ENCODE peak calls at places on chromosome 19, in four cellular contexts. Z, C, A and L are unnamed samples.

GRCh38 chr19:17125052-17125727 is 49.6 kb downstream of the MYO9B start:
- DNase-seq in Z (no peak), A (peak; percentile 50), C (no peak), L (no peak)

GRCh38 chr19:18328340-18329034 is 5.6 kb upstream of the LSM4 start:
- DNase-seq in C (peak; percentile 80), Z (peak; percentile 94), A (peak; percentile 98), L (peak; percentile 89)

GRCh38 chr19:5138606-5139594 is 170.0 kb downstream of the KDM4B start:
- DNase-seq in A (no peak), Z (no peak), C (no peak), L (no peak)

GRCh38 chr19:12689581-12690216 is 1.9 kb downstream of the GNG14 start:
- DNase-seq in C (no peak), Z (no peak), A (no peak), L (no peak)

GRCh38 chr19:12628040-12629022 is 17.6 kb downstream of the ZNF791 start:
- DNase-seq in C (no peak), A (no peak), Z (no peak), L (no peak)

GRCh38 chr19:1864480-1865171 is 1.2 kb upstream of the KLF16 start:
- DNase-seq in Z (no peak), C (no peak), A (no peak), L (peak; percentile 60)

GRCh38 chr19:45470147-45471081 is 2.6 kb downstream of the FOSB start:
- DNase-seq in Z (no peak), C (no peak), A (no peak), L (peak; percentile 84)

GRCh38 chr19:3188627-3189596 is 3.2 kb downstream of the NCLN start:
- DNase-seq in Z (no peak), A (no peak), C (no peak), L (no peak)